ENCODE peak calls at places on chromosomes 16 and 17, in five cellular contexts. K is dorsolateral prefrontal cortex, N is lung, Z is MM.1S, H is mammary epithelial cell. A is an unnamed sample.

GRCh38 chr17:58352843-58353719 is 1.1 kb upstream of the SUPT4H1 start:
- DNase-seq in K (no peak), N (no peak), Z (peak), H (no peak), A (peak)

GRCh38 chr16:53504161-53504663 is 1.2 kb upstream of the AKTIP start:
- DNase-seq in K (peak), N (peak), Z (peak), H (peak), A (peak)

GRCh38 chr16:50616386-50616785 is 64.7 kb downstream of the SNX20 start:
- DNase-seq in K (no peak), N (no peak), Z (no peak), H (no peak), A (peak)

GRCh38 chr17:4541041-4541327 is 14.2 kb downstream of the MYBBP1A start:
- DNase-seq in K (no peak), N (no peak), Z (no peak), H (no peak), A (no peak)

GRCh38 chr17:55664287-55664686 is 58.4 kb downstream of the TMEM100 start:
- DNase-seq in K (no peak), N (no peak), Z (no peak), H (no peak), A (no peak)

GRCh38 chr16:70158261-70158939 is 15.2 kb upstream of the CLEC18C start:
- DNase-seq in K (no peak), N (no peak), Z (no peak), H (no peak), A (no peak)

GRCh38 chr16:11462036-11462435 is 116.8 kb downstream of the RMI2 start:
- DNase-seq in K (no peak), N (no peak), Z (no peak), H (no peak), A (no peak)

GRCh38 chr17:146983-147761 is 9.8 kb downstream of the SCGB1C2 start:
- DNase-seq in K (peak), N (no peak), Z (no peak), H (no peak), A (no peak)

GRCh38 chr17:20091161-20092029 is 82.2 kb downstream of the SPECC1 start:
- DNase-seq in K (no peak), N (no peak), Z (no peak), H (no peak), A (peak)

GRCh38 chr17:13480877-13481276 is 120.9 kb downstream of the HS3ST3A1 start:
- DNase-seq in K (no peak), N (no peak), Z (no peak), H (no peak), A (no peak)

GRCh38 chr17:13485327-13485726 is 116.4 kb downstream of the HS3ST3A1 start:
- DNase-seq in K (no peak), N (no peak), Z (no peak), H (no peak), A (no peak)

GRCh38 chr17:13478326-13478830 is 123.4 kb downstream of the HS3ST3A1 start:
- DNase-seq in K (no peak), N (no peak), Z (no peak), H (no peak), A (no peak)

GRCh38 chr17:13484020-13484419 is 117.7 kb downstream of the HS3ST3A1 start:
- DNase-seq in K (no peak), N (no peak), Z (no peak), H (peak), A (no peak)
- H3K4me3 ChIP-seq in K (no peak), N (no peak), Z (no peak), H (no peak), A (no peak)

GRCh38 chr16:49382916-49383315 is 9.3 kb downstream of the C16orf78 start:
- DNase-seq in K (no peak), N (no peak), Z (peak), H (no peak), A (no peak)
- TF ChIP-seq CTCF in K (no peak), N (no peak), Z (peak), H (no peak), A (no peak)

GRCh38 chr17:70172921-70173320 is 3.6 kb downstream of the KCNJ2 start:
- DNase-seq in K (no peak), N (no peak), Z (no peak), H (no peak), A (peak)
- H3K4me3 ChIP-seq in K (peak), N (no peak), Z (no peak), H (no peak), A (no peak)

DNA sequence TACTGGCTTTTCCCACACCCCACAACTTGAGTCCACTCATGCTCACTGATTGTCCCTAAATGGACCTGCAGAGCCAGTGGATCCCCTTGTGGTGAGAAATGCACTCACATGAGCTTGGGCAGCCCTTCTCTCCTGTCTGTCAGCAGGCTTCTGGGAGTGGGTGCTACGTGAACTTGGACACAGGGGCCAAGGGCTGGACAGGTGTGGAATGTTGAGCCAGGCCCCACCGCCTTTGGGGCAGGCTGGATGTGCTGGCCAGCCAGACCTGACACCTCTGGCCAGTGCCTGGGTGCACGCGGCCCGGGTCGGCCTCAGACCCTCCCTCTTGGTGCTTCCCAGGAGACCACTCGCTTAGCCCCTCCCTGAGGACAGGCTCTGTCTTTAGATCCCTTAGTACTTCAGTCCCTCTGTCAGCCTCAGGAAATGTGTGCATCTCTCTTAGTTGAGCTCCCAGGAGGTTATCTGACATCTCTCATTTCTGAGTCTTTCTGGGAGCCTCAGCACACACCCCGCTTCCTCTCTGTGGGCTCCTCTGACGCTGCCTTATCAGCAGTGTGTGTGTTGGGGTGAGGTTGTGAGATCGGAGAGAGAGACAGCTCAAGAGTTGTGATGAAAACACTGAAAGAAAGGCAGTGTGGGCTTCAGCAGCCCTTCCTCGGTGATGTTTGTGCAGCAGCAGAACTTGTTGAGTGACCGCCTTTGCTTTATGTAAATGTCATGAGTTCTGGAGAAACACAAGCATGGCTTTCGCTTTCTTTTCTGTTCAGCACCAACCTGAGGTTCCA is 117.0 kb downstream of the RAB11FIP4 start:
- DNase-seq in K (no peak), N (no peak), Z (peak), H (no peak), A (no peak)
- TF ChIP-seq CTCF in K (no peak), N (no peak), Z (peak), H (peak), A (peak)

GRCh38 chr16:2121853-2122252 is 13.8 kb downstream of the PKD1 start:
- DNase-seq in K (no peak), N (no peak), Z (no peak), H (peak), A (no peak)
- H3K4me3 ChIP-seq in K (peak), N (no peak), Z (no peak), H (peak), A (no peak)

A was measured in fibroblast of pulmonary artery.